ENCODE peak calls at places on chromosome 18, in six cellular contexts. One of them, this sample, is unnamed.

GRCh38 chr18:63850010-63850409 is 37.5 kb upstream of the SERPINB2 start:
- DNase-seq in activated gamma-delta T cell treated with anti-CD3 and anti-CD28 coated beads, Interleukin-2, amount 50 U/mL, for 16 hours: no peak
- DNase-seq in GM20000: peak; percentile 17
- DNase-seq in HTR-8/SVneo: peak; percentile 17
- DNase-seq in stimulated activated naive CD4-positive, alpha-beta T cell: no peak
- DNase-seq in HEK293T: peak; percentile 9
- DNase-seq in this sample: no peak

GRCh38 chr18:78688916-78689315 is 290.7 kb upstream of the SALL3 start:
- DNase-seq in stimulated activated naive CD4-positive, alpha-beta T cell: no peak
- DNase-seq in HEK293T: no peak
- DNase-seq in HTR-8/SVneo: no peak
- DNase-seq in GM20000: no peak
- DNase-seq in activated gamma-delta T cell treated with anti-CD3 and anti-CD28 coated beads, Interleukin-2, amount 50 U/mL, for 16 hours: no peak
- DNase-seq in this sample: no peak

GRCh38 chr18:8536226-8536625 is 73.0 kb upstream of the RAB12 start:
- DNase-seq in stimulated activated naive CD4-positive, alpha-beta T cell: no peak
- DNase-seq in GM20000: no peak
- DNase-seq in HTR-8/SVneo: peak; percentile 26
- DNase-seq in activated gamma-delta T cell treated with anti-CD3 and anti-CD28 coated beads, Interleukin-2, amount 50 U/mL, for 16 hours: no peak
- DNase-seq in HEK293T: no peak
- DNase-seq in this sample: no peak

GRCh38 chr18:48931680-48932461 is 18.9 kb downstream of the SMAD7 start:
- DNase-seq in stimulated activated naive CD4-positive, alpha-beta T cell: no peak
- DNase-seq in HTR-8/SVneo: no peak
- DNase-seq in HEK293T: no peak
- DNase-seq in activated gamma-delta T cell treated with anti-CD3 and anti-CD28 coated beads, Interleukin-2, amount 50 U/mL, for 16 hours: no peak
- DNase-seq in GM20000: peak; percentile 71
- DNase-seq in this sample: no peak

GRCh38 chr18:48896875-48897511 is 53.8 kb downstream of the SMAD7 start:
- DNase-seq in GM20000: peak; percentile 75
- DNase-seq in HEK293T: no peak
- DNase-seq in activated gamma-delta T cell treated with anti-CD3 and anti-CD28 coated beads, Interleukin-2, amount 50 U/mL, for 16 hours: no peak
- DNase-seq in HTR-8/SVneo: no peak
- DNase-seq in stimulated activated naive CD4-positive, alpha-beta T cell: no peak
- DNase-seq in this sample: peak; percentile 5

GRCh38 chr18:68244786-68245185 is 470.1 kb downstream of the TMX3 start:
- DNase-seq in stimulated activated naive CD4-positive, alpha-beta T cell: no peak
- DNase-seq in HTR-8/SVneo: no peak
- DNase-seq in GM20000: no peak
- DNase-seq in HEK293T: no peak
- DNase-seq in activated gamma-delta T cell treated with anti-CD3 and anti-CD28 coated beads, Interleukin-2, amount 50 U/mL, for 16 hours: no peak
- DNase-seq in this sample: no peak

GRCh38 chr18:45793295-45793965 is 32.0 kb upstream of the SIGLEC15 start:
- DNase-seq in stimulated activated naive CD4-positive, alpha-beta T cell: no peak
- DNase-seq in GM20000: no peak
- DNase-seq in HTR-8/SVneo: peak; percentile 67
- DNase-seq in HEK293T: no peak
- DNase-seq in activated gamma-delta T cell treated with anti-CD3 and anti-CD28 coated beads, Interleukin-2, amount 50 U/mL, for 16 hours: no peak
- DNase-seq in this sample: no peak

GRCh38 chr18:55302337-55302833 is 285.6 kb downstream of the TCF4 start:
- DNase-seq in HEK293T: no peak
- DNase-seq in activated gamma-delta T cell treated with anti-CD3 and anti-CD28 coated beads, Interleukin-2, amount 50 U/mL, for 16 hours: no peak
- DNase-seq in GM20000: no peak
- DNase-seq in stimulated activated naive CD4-positive, alpha-beta T cell: no peak
- DNase-seq in HTR-8/SVneo: no peak
- DNase-seq in this sample: no peak

GRCh38 chr18:44185981-44186380 is 494.7 kb upstream of the SETBP1 start:
- DNase-seq in GM20000: no peak
- DNase-seq in HEK293T: no peak
- DNase-seq in stimulated activated naive CD4-positive, alpha-beta T cell: no peak
- DNase-seq in activated gamma-delta T cell treated with anti-CD3 and anti-CD28 coated beads, Interleukin-2, amount 50 U/mL, for 16 hours: no peak
- DNase-seq in HTR-8/SVneo: no peak
- DNase-seq in this sample: no peak

GRCh38 chr18:13541621-13542519 is 184.5 kb downstream of the FAM210A start:
- DNase-seq in HEK293T: no peak
- DNase-seq in GM20000: no peak
- DNase-seq in stimulated activated naive CD4-positive, alpha-beta T cell: no peak
- DNase-seq in HTR-8/SVneo: no peak
- DNase-seq in activated gamma-delta T cell treated with anti-CD3 and anti-CD28 coated beads, Interleukin-2, amount 50 U/mL, for 16 hours: no peak
- DNase-seq in this sample: no peak

GRCh38 chr18:70293166-70293565 is 4.3 kb downstream of the SOCS6 start:
- DNase-seq in stimulated activated naive CD4-positive, alpha-beta T cell: no peak
- DNase-seq in GM20000: no peak
- DNase-seq in activated gamma-delta T cell treated with anti-CD3 and anti-CD28 coated beads, Interleukin-2, amount 50 U/mL, for 16 hours: no peak
- DNase-seq in HEK293T: no peak
- DNase-seq in HTR-8/SVneo: no peak
- DNase-seq in this sample: no peak

GRCh38 chr18:44602845-44603244 is 77.8 kb upstream of the SETBP1 start:
- DNase-seq in HEK293T: no peak
- DNase-seq in GM20000: no peak
- DNase-seq in HTR-8/SVneo: no peak
- DNase-seq in activated gamma-delta T cell treated with anti-CD3 and anti-CD28 coated beads, Interleukin-2, amount 50 U/mL, for 16 hours: no peak
- DNase-seq in stimulated activated naive CD4-positive, alpha-beta T cell: no peak
- DNase-seq in this sample: no peak

GRCh38 chr18:45386256-45386655 is 229.0 kb upstream of the SLC14A2 start:
- DNase-seq in GM20000: peak; percentile 16
- DNase-seq in stimulated activated naive CD4-positive, alpha-beta T cell: no peak
- DNase-seq in activated gamma-delta T cell treated with anti-CD3 and anti-CD28 coated beads, Interleukin-2, amount 50 U/mL, for 16 hours: no peak
- DNase-seq in HEK293T: peak; percentile 15
- DNase-seq in HTR-8/SVneo: no peak
- DNase-seq in this sample: no peak

GRCh38 chr18:75141166-75141565 is 67.8 kb downstream of the PTGR3 start:
- DNase-seq in GM20000: no peak
- DNase-seq in stimulated activated naive CD4-positive, alpha-beta T cell: no peak
- DNase-seq in activated gamma-delta T cell treated with anti-CD3 and anti-CD28 coated beads, Interleukin-2, amount 50 U/mL, for 16 hours: no peak
- DNase-seq in HEK293T: no peak
- DNase-seq in HTR-8/SVneo: no peak
- DNase-seq in this sample: no peak

GRCh38 chr18:70683263-70683662 is 394.4 kb downstream of the SOCS6 start:
- DNase-seq in stimulated activated naive CD4-positive, alpha-beta T cell: no peak
- DNase-seq in HEK293T: no peak
- DNase-seq in GM20000: no peak
- DNase-seq in activated gamma-delta T cell treated with anti-CD3 and anti-CD28 coated beads, Interleukin-2, amount 50 U/mL, for 16 hours: no peak
- DNase-seq in HTR-8/SVneo: no peak
- DNase-seq in this sample: no peak

GRCh38 chr18:62721837-62722795 is 6.8 kb downstream of the PHLPP1 start:
- DNase-seq in HEK293T: no peak
- DNase-seq in GM20000: no peak
- DNase-seq in activated gamma-delta T cell treated with anti-CD3 and anti-CD28 coated beads, Interleukin-2, amount 50 U/mL, for 16 hours: no peak
- DNase-seq in HTR-8/SVneo: no peak
- DNase-seq in stimulated activated naive CD4-positive, alpha-beta T cell: no peak
- DNase-seq in this sample: no peak

GRCh38 chr18:75075429-75075841 is 133.5 kb downstream of the PTGR3 start:
- DNase-seq in activated gamma-delta T cell treated with anti-CD3 and anti-CD28 coated beads, Interleukin-2, amount 50 U/mL, for 16 hours: no peak
- DNase-seq in HEK293T: no peak
- DNase-seq in HTR-8/SVneo: no peak
- DNase-seq in stimulated activated naive CD4-positive, alpha-beta T cell: no peak
- DNase-seq in GM20000: no peak
- DNase-seq in this sample: no peak

GRCh38 chr18:80135136-80135535 is 26.1 kb downstream of the ADNP2 start:
- DNase-seq in GM20000: no peak
- DNase-seq in HTR-8/SVneo: no peak
- DNase-seq in HEK293T: no peak
- DNase-seq in stimulated activated naive CD4-positive, alpha-beta T cell: no peak
- DNase-seq in activated gamma-delta T cell treated with anti-CD3 and anti-CD28 coated beads, Interleukin-2, amount 50 U/mL, for 16 hours: no peak
- DNase-seq in this sample: no peak

GRCh38 chr18:74065366-74065765 is 82.3 kb downstream of the FBXO15 start:
- DNase-seq in GM20000: no peak
- DNase-seq in stimulated activated naive CD4-positive, alpha-beta T cell: no peak
- DNase-seq in HTR-8/SVneo: no peak
- DNase-seq in activated gamma-delta T cell treated with anti-CD3 and anti-CD28 coated beads, Interleukin-2, amount 50 U/mL, for 16 hours: no peak
- DNase-seq in HEK293T: no peak
- DNase-seq in this sample: no peak

GRCh38 chr18:42038936-42039335 is 83.9 kb downstream of the PIK3C3 start:
- DNase-seq in stimulated activated naive CD4-positive, alpha-beta T cell: no peak
- DNase-seq in GM20000: no peak
- DNase-seq in HEK293T: no peak
- DNase-seq in HTR-8/SVneo: no peak
- DNase-seq in activated gamma-delta T cell treated with anti-CD3 and anti-CD28 coated beads, Interleukin-2, amount 50 U/mL, for 16 hours: no peak
- DNase-seq in this sample: no peak